ENCODE peak calls at places on chromosomes 6 and 20, in ten cellular contexts. One of them, this sample, is unnamed.

GRCh38 chr6:167328086-167328485 is 3.2 kb downstream of the TTLL2 start:
- DNase-seq in COR-L47: no peak
- DNase-seq in activated CD8-positive, alpha-beta memory T cell treated with anti-CD3 and anti-CD28 coated beads, Interleukin-2, amount 50 U/mL, for 4 hours: no peak
- DNase-seq in HTR-8/SVneo: no peak
- DNase-seq in brain microvascular endothelial cell: no peak
- DNase-seq in astrocyte of the hippocampus: no peak
- DNase-seq in HFF-Myc: no peak
- DNase-seq in HepG2: no peak
- DNase-seq in keratinocyte: no peak
- DNase-seq in GM03348: no peak
- DNase-seq in this sample: no peak

GRCh38 chr6:35048031-35048613 is 93.0 kb downstream of the TCP11 start:
- DNase-seq in COR-L47: no peak
- DNase-seq in activated CD8-positive, alpha-beta memory T cell treated with anti-CD3 and anti-CD28 coated beads, Interleukin-2, amount 50 U/mL, for 4 hours: no peak
- DNase-seq in HTR-8/SVneo: no peak
- DNase-seq in brain microvascular endothelial cell: no peak
- DNase-seq in astrocyte of the hippocampus: peak
- DNase-seq in HFF-Myc: no peak
- DNase-seq in HepG2: no peak
- DNase-seq in keratinocyte: no peak
- DNase-seq in GM03348: no peak
- DNase-seq in this sample: no peak

GRCh38 chr20:18057994-18058349 is 256 bp upstream of the OVOL2 start:
- DNase-seq in COR-L47: peak
- DNase-seq in activated CD8-positive, alpha-beta memory T cell treated with anti-CD3 and anti-CD28 coated beads, Interleukin-2, amount 50 U/mL, for 4 hours: no peak
- DNase-seq in HTR-8/SVneo: no peak
- DNase-seq in brain microvascular endothelial cell: no peak
- DNase-seq in astrocyte of the hippocampus: no peak
- DNase-seq in HFF-Myc: no peak
- DNase-seq in HepG2: no peak
- DNase-seq in keratinocyte: no peak
- DNase-seq in GM03348: no peak
- DNase-seq in this sample: no peak

GRCh38 chr20:44805991-44806729 is 4.2 kb downstream of the RIMS4 start:
- DNase-seq in COR-L47: peak
- DNase-seq in activated CD8-positive, alpha-beta memory T cell treated with anti-CD3 and anti-CD28 coated beads, Interleukin-2, amount 50 U/mL, for 4 hours: no peak
- DNase-seq in HTR-8/SVneo: peak
- DNase-seq in brain microvascular endothelial cell: no peak
- DNase-seq in astrocyte of the hippocampus: peak
- DNase-seq in HFF-Myc: peak
- DNase-seq in HepG2: no peak
- DNase-seq in keratinocyte: no peak
- DNase-seq in GM03348: peak
- DNase-seq in this sample: peak

GRCh38 chr6:33731751-33732282 is 14.9 kb downstream of the IP6K3 start:
- DNase-seq in COR-L47: no peak
- DNase-seq in activated CD8-positive, alpha-beta memory T cell treated with anti-CD3 and anti-CD28 coated beads, Interleukin-2, amount 50 U/mL, for 4 hours: no peak
- DNase-seq in HTR-8/SVneo: no peak
- DNase-seq in brain microvascular endothelial cell: no peak
- DNase-seq in astrocyte of the hippocampus: no peak
- DNase-seq in HFF-Myc: no peak
- DNase-seq in HepG2: no peak
- DNase-seq in keratinocyte: no peak
- DNase-seq in GM03348: no peak
- DNase-seq in this sample: no peak

GRCh38 chr6:122049341-122049740 is 350.1 kb upstream of the HSF2 start:
- DNase-seq in COR-L47: no peak
- DNase-seq in activated CD8-positive, alpha-beta memory T cell treated with anti-CD3 and anti-CD28 coated beads, Interleukin-2, amount 50 U/mL, for 4 hours: no peak
- DNase-seq in HTR-8/SVneo: no peak
- DNase-seq in brain microvascular endothelial cell: peak
- DNase-seq in astrocyte of the hippocampus: peak
- DNase-seq in HFF-Myc: no peak
- DNase-seq in HepG2: no peak
- DNase-seq in keratinocyte: no peak
- DNase-seq in GM03348: no peak
- DNase-seq in this sample: peak

GRCh38 chr6:144144996-144145395 is 5.3 kb upstream of the STX11 start:
- DNase-seq in COR-L47: no peak
- DNase-seq in activated CD8-positive, alpha-beta memory T cell treated with anti-CD3 and anti-CD28 coated beads, Interleukin-2, amount 50 U/mL, for 4 hours: no peak
- DNase-seq in HTR-8/SVneo: no peak
- DNase-seq in brain microvascular endothelial cell: no peak
- DNase-seq in astrocyte of the hippocampus: no peak
- DNase-seq in HFF-Myc: no peak
- DNase-seq in HepG2: no peak
- DNase-seq in keratinocyte: no peak
- DNase-seq in GM03348: no peak
- DNase-seq in this sample: no peak

GRCh38 chr20:59412896-59413295 is 112.5 kb downstream of the EDN3 start:
- DNase-seq in COR-L47: peak
- DNase-seq in activated CD8-positive, alpha-beta memory T cell treated with anti-CD3 and anti-CD28 coated beads, Interleukin-2, amount 50 U/mL, for 4 hours: no peak
- DNase-seq in HTR-8/SVneo: no peak
- DNase-seq in brain microvascular endothelial cell: no peak
- DNase-seq in astrocyte of the hippocampus: no peak
- DNase-seq in HFF-Myc: no peak
- DNase-seq in HepG2: no peak
- DNase-seq in keratinocyte: no peak
- DNase-seq in GM03348: no peak
- DNase-seq in this sample: no peak

GRCh38 chr6:142301421-142302391 is at the start of gene ADGRG6:
- DNase-seq in COR-L47: peak
- DNase-seq in activated CD8-positive, alpha-beta memory T cell treated with anti-CD3 and anti-CD28 coated beads, Interleukin-2, amount 50 U/mL, for 4 hours: peak
- DNase-seq in HTR-8/SVneo: no peak
- DNase-seq in brain microvascular endothelial cell: no peak
- DNase-seq in astrocyte of the hippocampus: peak
- DNase-seq in HFF-Myc: no peak
- DNase-seq in HepG2: peak
- DNase-seq in keratinocyte: no peak
- DNase-seq in GM03348: peak
- DNase-seq in this sample: peak

GRCh38 chr6:45419574-45420082 is 41.9 kb upstream of the SUPT3H start:
- DNase-seq in COR-L47: no peak
- DNase-seq in activated CD8-positive, alpha-beta memory T cell treated with anti-CD3 and anti-CD28 coated beads, Interleukin-2, amount 50 U/mL, for 4 hours: peak
- DNase-seq in HTR-8/SVneo: no peak
- DNase-seq in brain microvascular endothelial cell: peak
- DNase-seq in astrocyte of the hippocampus: peak
- DNase-seq in HFF-Myc: no peak
- DNase-seq in HepG2: peak
- DNase-seq in keratinocyte: no peak
- DNase-seq in GM03348: no peak
- DNase-seq in this sample: peak

GRCh38 chr6:16947461-16948159 is 154.2 kb upstream of the STMND1 start:
- DNase-seq in COR-L47: no peak
- DNase-seq in activated CD8-positive, alpha-beta memory T cell treated with anti-CD3 and anti-CD28 coated beads, Interleukin-2, amount 50 U/mL, for 4 hours: no peak
- DNase-seq in HTR-8/SVneo: peak
- DNase-seq in brain microvascular endothelial cell: peak
- DNase-seq in astrocyte of the hippocampus: peak
- DNase-seq in HFF-Myc: peak
- DNase-seq in HepG2: peak
- DNase-seq in keratinocyte: no peak
- DNase-seq in GM03348: peak
- DNase-seq in this sample: peak

GRCh38 chr6:70669133-70669532 is 1.4 kb downstream of the SMAP1 start:
- DNase-seq in COR-L47: no peak
- DNase-seq in activated CD8-positive, alpha-beta memory T cell treated with anti-CD3 and anti-CD28 coated beads, Interleukin-2, amount 50 U/mL, for 4 hours: no peak
- DNase-seq in HTR-8/SVneo: no peak
- DNase-seq in brain microvascular endothelial cell: no peak
- DNase-seq in astrocyte of the hippocampus: no peak
- DNase-seq in HFF-Myc: no peak
- DNase-seq in HepG2: peak
- DNase-seq in keratinocyte: no peak
- DNase-seq in GM03348: no peak
- DNase-seq in this sample: peak

GRCh38 chr6:42979523-42980177 is 669 bp upstream of the PEX6 start:
- DNase-seq in COR-L47: peak
- DNase-seq in activated CD8-positive, alpha-beta memory T cell treated with anti-CD3 and anti-CD28 coated beads, Interleukin-2, amount 50 U/mL, for 4 hours: no peak
- DNase-seq in HTR-8/SVneo: peak
- DNase-seq in brain microvascular endothelial cell: peak
- DNase-seq in astrocyte of the hippocampus: no peak
- DNase-seq in HFF-Myc: peak
- DNase-seq in HepG2: no peak
- DNase-seq in keratinocyte: no peak
- DNase-seq in GM03348: peak
- DNase-seq in this sample: peak

GRCh38 chr6:154481541-154482013 is 28.9 kb downstream of the CNKSR3 start:
- DNase-seq in COR-L47: no peak
- DNase-seq in activated CD8-positive, alpha-beta memory T cell treated with anti-CD3 and anti-CD28 coated beads, Interleukin-2, amount 50 U/mL, for 4 hours: no peak
- DNase-seq in HTR-8/SVneo: no peak
- DNase-seq in brain microvascular endothelial cell: no peak
- DNase-seq in astrocyte of the hippocampus: no peak
- DNase-seq in HFF-Myc: no peak
- DNase-seq in HepG2: no peak
- DNase-seq in keratinocyte: no peak
- DNase-seq in GM03348: no peak
- DNase-seq in this sample: no peak

GRCh38 chr6:111157412-111157811 is 70.1 kb downstream of the SLC16A10 start:
- DNase-seq in COR-L47: no peak
- DNase-seq in activated CD8-positive, alpha-beta memory T cell treated with anti-CD3 and anti-CD28 coated beads, Interleukin-2, amount 50 U/mL, for 4 hours: no peak
- DNase-seq in HTR-8/SVneo: no peak
- DNase-seq in brain microvascular endothelial cell: no peak
- DNase-seq in astrocyte of the hippocampus: no peak
- DNase-seq in HFF-Myc: no peak
- DNase-seq in HepG2: no peak
- DNase-seq in keratinocyte: no peak
- DNase-seq in GM03348: no peak
- DNase-seq in this sample: no peak

GRCh38 chr6:134449781-134450180 is 131.9 kb upstream of the SGK1 start:
- DNase-seq in COR-L47: no peak
- DNase-seq in activated CD8-positive, alpha-beta memory T cell treated with anti-CD3 and anti-CD28 coated beads, Interleukin-2, amount 50 U/mL, for 4 hours: no peak
- DNase-seq in HTR-8/SVneo: no peak
- DNase-seq in brain microvascular endothelial cell: no peak
- DNase-seq in astrocyte of the hippocampus: no peak
- DNase-seq in HFF-Myc: no peak
- DNase-seq in HepG2: no peak
- DNase-seq in keratinocyte: no peak
- DNase-seq in GM03348: no peak
- DNase-seq in this sample: no peak

GRCh38 chr20:17511401-17511800 is 19.8 kb downstream of the BFSP1 start:
- DNase-seq in COR-L47: no peak
- DNase-seq in activated CD8-positive, alpha-beta memory T cell treated with anti-CD3 and anti-CD28 coated beads, Interleukin-2, amount 50 U/mL, for 4 hours: no peak
- DNase-seq in HTR-8/SVneo: no peak
- DNase-seq in brain microvascular endothelial cell: no peak
- DNase-seq in astrocyte of the hippocampus: no peak
- DNase-seq in HFF-Myc: no peak
- DNase-seq in HepG2: no peak
- DNase-seq in keratinocyte: no peak
- DNase-seq in GM03348: no peak
- DNase-seq in this sample: no peak

GRCh38 chr6:166904101-166904746 is 52.1 kb downstream of the RNASET2 start:
- DNase-seq in COR-L47: peak
- DNase-seq in activated CD8-positive, alpha-beta memory T cell treated with anti-CD3 and anti-CD28 coated beads, Interleukin-2, amount 50 U/mL, for 4 hours: no peak
- DNase-seq in HTR-8/SVneo: no peak
- DNase-seq in brain microvascular endothelial cell: peak
- DNase-seq in astrocyte of the hippocampus: peak
- DNase-seq in HFF-Myc: no peak
- DNase-seq in HepG2: no peak
- DNase-seq in keratinocyte: no peak
- DNase-seq in GM03348: peak
- DNase-seq in this sample: peak

GRCh38 chr6:41546866-41547798 is 951 bp downstream of the FOXP4 start:
- DNase-seq in COR-L47: no peak
- DNase-seq in activated CD8-positive, alpha-beta memory T cell treated with anti-CD3 and anti-CD28 coated beads, Interleukin-2, amount 50 U/mL, for 4 hours: peak
- DNase-seq in HTR-8/SVneo: peak
- DNase-seq in brain microvascular endothelial cell: peak
- DNase-seq in astrocyte of the hippocampus: peak
- DNase-seq in HFF-Myc: no peak
- DNase-seq in HepG2: no peak
- DNase-seq in keratinocyte: no peak
- DNase-seq in GM03348: peak
- DNase-seq in this sample: peak

GRCh38 chr6:26215200-26216014 is 128.2 kb downstream of the HFE start:
- DNase-seq in COR-L47: no peak
- DNase-seq in activated CD8-positive, alpha-beta memory T cell treated with anti-CD3 and anti-CD28 coated beads, Interleukin-2, amount 50 U/mL, for 4 hours: no peak
- DNase-seq in HTR-8/SVneo: no peak
- DNase-seq in brain microvascular endothelial cell: no peak
- DNase-seq in astrocyte of the hippocampus: peak
- DNase-seq in HFF-Myc: no peak
- DNase-seq in HepG2: peak
- DNase-seq in keratinocyte: no peak
- DNase-seq in GM03348: no peak
- DNase-seq in this sample: peak

GRCh38 chr20:8082999-8083398 is 49.1 kb upstream of the PLCB1 start:
- DNase-seq in COR-L47: no peak
- DNase-seq in activated CD8-positive, alpha-beta memory T cell treated with anti-CD3 and anti-CD28 coated beads, Interleukin-2, amount 50 U/mL, for 4 hours: no peak
- DNase-seq in HTR-8/SVneo: no peak
- DNase-seq in brain microvascular endothelial cell: no peak
- DNase-seq in astrocyte of the hippocampus: no peak
- DNase-seq in HFF-Myc: no peak
- DNase-seq in HepG2: no peak
- DNase-seq in keratinocyte: no peak
- DNase-seq in GM03348: peak
- DNase-seq in this sample: no peak

GRCh38 chr6:127195833-127196232 is 70.8 kb upstream of the RNF146 start:
- DNase-seq in COR-L47: no peak
- DNase-seq in activated CD8-positive, alpha-beta memory T cell treated with anti-CD3 and anti-CD28 coated beads, Interleukin-2, amount 50 U/mL, for 4 hours: no peak
- DNase-seq in HTR-8/SVneo: no peak
- DNase-seq in brain microvascular endothelial cell: no peak
- DNase-seq in astrocyte of the hippocampus: no peak
- DNase-seq in HFF-Myc: no peak
- DNase-seq in HepG2: no peak
- DNase-seq in keratinocyte: no peak
- DNase-seq in GM03348: no peak
- DNase-seq in this sample: no peak

GRCh38 chr6:33962186-33962585 is 158.4 kb upstream of the MLN start:
- DNase-seq in COR-L47: no peak
- DNase-seq in activated CD8-positive, alpha-beta memory T cell treated with anti-CD3 and anti-CD28 coated beads, Interleukin-2, amount 50 U/mL, for 4 hours: no peak
- DNase-seq in HTR-8/SVneo: no peak
- DNase-seq in brain microvascular endothelial cell: no peak
- DNase-seq in astrocyte of the hippocampus: peak
- DNase-seq in HFF-Myc: no peak
- DNase-seq in HepG2: no peak
- DNase-seq in keratinocyte: no peak
- DNase-seq in GM03348: peak
- DNase-seq in this sample: no peak

GRCh38 chr20:6265204-6265904 is 142.5 kb upstream of the FERMT1 start:
- DNase-seq in COR-L47: peak
- DNase-seq in activated CD8-positive, alpha-beta memory T cell treated with anti-CD3 and anti-CD28 coated beads, Interleukin-2, amount 50 U/mL, for 4 hours: no peak
- DNase-seq in HTR-8/SVneo: peak
- DNase-seq in brain microvascular endothelial cell: peak
- DNase-seq in astrocyte of the hippocampus: peak
- DNase-seq in HFF-Myc: peak
- DNase-seq in HepG2: peak
- DNase-seq in keratinocyte: no peak
- DNase-seq in GM03348: peak
- DNase-seq in this sample: peak

GRCh38 chr20:64133951-64134407 is 26.6 kb upstream of the NPBWR2 start:
- DNase-seq in COR-L47: no peak
- DNase-seq in activated CD8-positive, alpha-beta memory T cell treated with anti-CD3 and anti-CD28 coated beads, Interleukin-2, amount 50 U/mL, for 4 hours: peak
- DNase-seq in HTR-8/SVneo: no peak
- DNase-seq in brain microvascular endothelial cell: no peak
- DNase-seq in astrocyte of the hippocampus: no peak
- DNase-seq in HFF-Myc: no peak
- DNase-seq in HepG2: no peak
- DNase-seq in keratinocyte: no peak
- DNase-seq in GM03348: no peak
- DNase-seq in this sample: no peak

GRCh38 chr6:7446644-7447325 is 57.2 kb downstream of the RIOK1 start:
- DNase-seq in COR-L47: no peak
- DNase-seq in activated CD8-positive, alpha-beta memory T cell treated with anti-CD3 and anti-CD28 coated beads, Interleukin-2, amount 50 U/mL, for 4 hours: no peak
- DNase-seq in HTR-8/SVneo: no peak
- DNase-seq in brain microvascular endothelial cell: no peak
- DNase-seq in astrocyte of the hippocampus: peak
- DNase-seq in HFF-Myc: no peak
- DNase-seq in HepG2: peak
- DNase-seq in keratinocyte: no peak
- DNase-seq in GM03348: no peak
- DNase-seq in this sample: no peak

GRCh38 chr6:67431076-67431475 is 1204.0 kb upstream of the ADGRB3 start:
- DNase-seq in COR-L47: no peak
- DNase-seq in activated CD8-positive, alpha-beta memory T cell treated with anti-CD3 and anti-CD28 coated beads, Interleukin-2, amount 50 U/mL, for 4 hours: no peak
- DNase-seq in HTR-8/SVneo: no peak
- DNase-seq in brain microvascular endothelial cell: no peak
- DNase-seq in astrocyte of the hippocampus: no peak
- DNase-seq in HFF-Myc: no peak
- DNase-seq in HepG2: no peak
- DNase-seq in keratinocyte: no peak
- DNase-seq in GM03348: no peak
- DNase-seq in this sample: no peak

GRCh38 chr6:43865947-43866346 is 95.9 kb downstream of the VEGFA start:
- DNase-seq in COR-L47: no peak
- DNase-seq in activated CD8-positive, alpha-beta memory T cell treated with anti-CD3 and anti-CD28 coated beads, Interleukin-2, amount 50 U/mL, for 4 hours: no peak
- DNase-seq in HTR-8/SVneo: no peak
- DNase-seq in brain microvascular endothelial cell: no peak
- DNase-seq in astrocyte of the hippocampus: no peak
- DNase-seq in HFF-Myc: peak
- DNase-seq in HepG2: no peak
- DNase-seq in keratinocyte: no peak
- DNase-seq in GM03348: no peak
- DNase-seq in this sample: no peak

This sample was measured in astrocyte of the spinal cord.